ENCODE peak calls at places on chromosomes 13 and 19, in seven cellular contexts. S is body of pancreas; P is stimulated activated CD4-positive, alpha-beta T cell treated with anti-CD3 and anti-CD28 coated beads, Interleukin-4, amount 100 ng/mL, for 48 hours; X is IMR-90; J is mucosa of descending colon; M is AG04450; U is effector CD4-positive, alpha-beta T cell. O is an unnamed sample.

GRCh38 chr19:55087542-55087935 is 11.9 kb downstream of the EPS8L1 start:
- DNase-seq in X (peak; percentile 16), U (no peak), P (no peak), S (no peak), M (no peak), J (peak; percentile 47), O (no peak)

GRCh38 chr13:35764359-35765015 is 288.0 kb upstream of the MAB21L1 start:
- DNase-seq in X (no peak), P (no peak), S (no peak), M (no peak), J (no peak), U (no peak), O (no peak)

GRCh38 chr13:69761581-69761980 is 346.0 kb upstream of the ATXN8OS start:
- DNase-seq in P (no peak), U (no peak), S (no peak), J (no peak), M (no peak), X (no peak), O (no peak)

GRCh38 chr13:21670883-21671792 is at the start of gene FGF9:
- DNase-seq in X (peak; percentile 79), J (peak; percentile 89), U (peak; percentile 69), P (peak; percentile 64), M (no peak), S (peak; percentile 80), O (peak; percentile 85)

GRCh38 chr13:71513414-71514063 is 353.5 kb downstream of the DACH1 start:
- DNase-seq in S (no peak), X (no peak), J (no peak), U (no peak), M (no peak), P (no peak), O (no peak)

GRCh38 chr13:76380436-76381065 is 505.7 kb downstream of the KCTD12 start:
- DNase-seq in J (no peak), S (no peak), U (no peak), P (no peak), X (peak; percentile 0), M (no peak), O (no peak)

GRCh38 chr13:34988330-34988791 is 46.3 kb downstream of the NBEA start:
- DNase-seq in S (no peak), M (no peak), U (no peak), X (no peak), P (no peak), J (no peak), O (no peak)

GRCh38 chr19:50889638-50890037 is 16.4 kb downstream of the KLK2 start:
- DNase-seq in J (no peak), U (no peak), P (no peak), M (no peak), X (no peak), S (no peak), O (no peak)

GRCh38 chr19:49792829-49793560 is 20.1 kb downstream of the FUZ start:
- DNase-seq in S (no peak), P (no peak), M (no peak), X (no peak), U (no peak), J (no peak), O (no peak)

GRCh38 chr19:34120846-34121639 is 51.3 kb upstream of the LSM14A start:
- DNase-seq in U (peak; percentile 31), X (peak; percentile 52), S (peak; percentile 30), P (peak; percentile 39), M (peak; percentile 20), J (no peak), O (peak; percentile 24)

GRCh38 chr19:45215391-45216191 is 29.6 kb downstream of the EXOC3L2 start:
- DNase-seq in J (no peak), U (no peak), X (no peak), S (peak; percentile 65), M (no peak), P (no peak), O (no peak)

GRCh38 chr19:45103625-45104319 is 10.8 kb downstream of the PPP1R37 start:
- DNase-seq in J (no peak), M (no peak), U (no peak), S (peak; percentile 64), P (no peak), X (no peak), O (peak; percentile 55)

GRCh38 chr19:50820549-50821247 is 2.9 kb downstream of the KLK1 start:
- DNase-seq in U (no peak), J (peak; percentile 88), S (peak; percentile 92), M (no peak), X (no peak), P (no peak), O (no peak)

GRCh38 chr13:113623491-113624234 is 34.3 kb downstream of the ATP4B start:
- DNase-seq in P (no peak), U (no peak), M (no peak), J (no peak), X (no peak), S (no peak), O (no peak)

GRCh38 chr13:85255978-85256377 is 543.2 kb downstream of the SLITRK6 start:
- DNase-seq in P (no peak), J (no peak), S (no peak), X (no peak), U (no peak), M (no peak), O (no peak)

O was measured in G401.